ENCODE peak calls at places on chromosomes 6 and 20, in nine cellular contexts. U, X, O, C, L, I, B, M and J are unnamed samples.

GRCh38 chr20:62892348-62893304 is 31.0 kb upstream of the TCFL5 start:
- DNase-seq in I (no peak), L (no peak), U (no peak), B (no peak), M (peak; percentile 21), X (no peak), O (no peak), C (no peak), J (no peak)

GRCh38 chr20:37396520-37397075 is 50.7 kb downstream of the SRC start:
- DNase-seq in I (no peak), B (no peak), O (no peak), X (no peak), C (no peak), L (no peak), U (no peak), M (no peak), J (no peak)

GRCh38 chr20:33046412-33046811 is 7.3 kb upstream of the BPIFB3 start:
- DNase-seq in B (no peak), C (no peak), O (no peak), I (no peak), M (no peak), X (no peak), U (no peak), L (no peak), J (no peak)

GRCh38 chr6:9397981-9398559 is 962.7 kb upstream of the SLC35B3 start:
- DNase-seq in X (peak; percentile 78), U (no peak), C (no peak), B (no peak), I (peak; percentile 11), O (no peak), M (no peak), L (no peak), J (peak; percentile 9)

GRCh38 chr6:53530346-53530745 is 14.6 kb downstream of the GCLC start:
- DNase-seq in I (no peak), X (peak; percentile 14), B (no peak), L (no peak), O (no peak), C (no peak), U (no peak), M (no peak), J (no peak)

GRCh38 chr20:35395728-35396127 is 16.0 kb downstream of the UQCC1 start:
- DNase-seq in X (no peak), M (no peak), U (no peak), L (no peak), O (no peak), C (no peak), I (no peak), B (no peak), J (peak; percentile 48)

GRCh38 chr20:63980317-63980805 is 571 bp upstream of the PRPF6 start:
- DNase-seq in X (no peak), B (no peak), L (no peak), U (no peak), M (no peak), I (no peak), O (no peak), C (peak; percentile 50), J (no peak)

GRCh38 chr6:3250278-3250677 is 8.5 kb upstream of the PSMG4 start:
- DNase-seq in O (no peak), X (no peak), U (no peak), B (no peak), I (no peak), C (no peak), L (peak; percentile 75), M (no peak), J (no peak)

GRCh38 chr6:150221152-150221551 is 78.3 kb downstream of the PPP1R14C start:
- DNase-seq in M (no peak), U (no peak), O (no peak), I (no peak), B (no peak), L (no peak), X (no peak), C (no peak), J (no peak)

GRCh38 chr20:63487116-63487764 is 11.6 kb downstream of the EEF1A2 start:
- DNase-seq in I (no peak), X (no peak), U (no peak), O (no peak), L (no peak), M (no peak), C (no peak), B (no peak), J (no peak)

GRCh38 chr20:25356294-25356933 is 34.2 kb downstream of the ABHD12 start:
- DNase-seq in X (no peak), O (no peak), U (no peak), I (no peak), C (no peak), L (no peak), B (no peak), M (no peak), J (no peak)

GRCh38 chr6:110523461-110524021 is 47.1 kb upstream of the SLC22A16 start:
- DNase-seq in O (no peak), B (no peak), U (no peak), M (no peak), I (no peak), C (no peak), L (no peak), X (no peak), J (peak; percentile 60)

GRCh38 chr6:15023448-15023847 is 222.4 kb upstream of the JARID2 start:
- DNase-seq in U (no peak), I (no peak), B (no peak), M (no peak), L (no peak), O (no peak), X (no peak), C (no peak), J (no peak)

GRCh38 chr20:43749734-43750294 is 23.0 kb upstream of the GTSF1L start:
- DNase-seq in B (peak; percentile 29), M (peak; percentile 96), I (peak; percentile 85), U (peak; percentile 30), X (peak; percentile 49), L (peak; percentile 83), C (peak; percentile 48), O (peak; percentile 30), J (peak; percentile 37)

GRCh38 chr6:111427341-111428116 is 55.5 kb downstream of the REV3L start:
- DNase-seq in U (no peak), C (peak; percentile 85), L (no peak), O (no peak), X (peak; percentile 32), M (no peak), B (no peak), I (no peak), J (peak; percentile 90)

GRCh38 chr6:87722831-87723726 is 21.0 kb upstream of the AKIRIN2 start:
- DNase-seq in M (peak; percentile 82), L (no peak), C (peak; percentile 92), O (no peak), I (peak; percentile 41), X (peak; percentile 54), B (peak; percentile 75), U (no peak), J (peak; percentile 51)

GRCh38 chr20:46099491-46100287 is 9.9 kb upstream of the NCOA5 start:
- DNase-seq in M (peak; percentile 91), L (no peak), B (no peak), X (no peak), I (peak; percentile 42), U (no peak), C (no peak), O (no peak), J (peak; percentile 19)

GRCh38 chr6:8860671-8861070 is 425.3 kb upstream of the SLC35B3 start:
- DNase-seq in U (no peak), I (no peak), L (no peak), C (no peak), M (no peak), X (no peak), B (no peak), O (no peak), J (no peak)

GRCh38 chr6:158143700-158144099 is 24.4 kb downstream of the SERAC1 start:
- DNase-seq in U (no peak), I (no peak), X (no peak), O (no peak), M (no peak), B (no peak), L (no peak), C (peak; percentile 48), J (no peak)

DNA sequence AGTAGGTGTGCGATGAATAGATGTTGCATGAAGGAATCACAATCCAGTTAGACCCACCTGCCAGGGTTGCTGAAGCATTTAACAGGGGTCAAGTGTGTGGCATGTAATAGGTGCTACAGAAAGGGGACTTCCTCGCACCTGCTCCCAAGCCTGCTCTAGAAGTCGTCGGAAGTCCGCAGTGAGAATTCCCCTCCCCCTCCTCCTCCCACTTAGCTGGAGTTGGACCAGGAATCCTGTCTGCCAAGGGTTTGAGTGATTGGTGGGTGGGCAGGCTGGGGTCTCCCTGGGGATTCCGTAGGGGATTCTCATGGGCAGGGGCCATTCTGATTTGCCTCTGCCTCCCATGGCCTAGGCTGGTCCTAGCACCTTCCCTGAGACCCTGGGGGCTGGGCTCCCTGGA is 10.3 kb downstream of the SCRT2 start:
- DNase-seq in O (no peak), B (no peak), M (peak; percentile 41), L (no peak), U (no peak), X (no peak), C (no peak), I (no peak), J (no peak)
- H3K27me3 ChIP-seq in O (peaks cover 89% of the 10 kb centered on the region), B (no peaks in the 10 kb centered on the region), M (peaks cover 96% of the 10 kb centered on the region), L (peaks cover 52% of the 10 kb centered on the region), U (no peaks in the 10 kb centered on the region), X (peaks cover 15% of the 10 kb centered on the region), C (peaks cover 68% of the 10 kb centered on the region), I (peaks cover 87% of the 10 kb centered on the region), J (peaks cover 61% of the 10 kb centered on the region)

GRCh38 chr6:37145443-37145842 is 24.5 kb upstream of the PIM1 start:
- DNase-seq in X (no peak), L (no peak), I (no peak), U (no peak), B (no peak), O (no peak), M (no peak), C (no peak), J (no peak)
- H3K4me1 ChIP-seq in X (no peaks in the 10 kb centered on the region), L (peaks cover 31% of the 10 kb centered on the region), I (peaks cover 10% of the 10 kb centered on the region), U (peaks cover 9% of the 10 kb centered on the region), B (no peaks in the 10 kb centered on the region), O (no peaks in the 10 kb centered on the region), M (no peaks in the 10 kb centered on the region), C (peaks cover 93% of the 10 kb centered on the region), J (no peaks in the 10 kb centered on the region)

GRCh38 chr6:30626484-30627366 is at the start of gene ATAT1:
- DNase-seq in O (peak; percentile 83), C (peak; percentile 88), I (peak; percentile 96), M (peak; percentile 97), U (peak; percentile 84), B (peak; percentile 70), X (peak; percentile 87), L (peak; percentile 96), J (peak; percentile 89)
- TF ChIP-seq POLR2A in O (peak; percentile 57), C (peak; percentile 88), I (peak; percentile 83), M (no peak), U (peak; percentile 58), B (peak; percentile 60), X (peak; percentile 71), L (peak; percentile 40), J (peak; percentile 97)

GRCh38 chr20:2418388-2418787 is 37.7 kb downstream of the TGM6 start:
- DNase-seq in C (no peak), B (no peak), M (no peak), X (no peak), U (no peak), L (no peak), I (no peak), O (no peak), J (no peak)
- H3K27me3 ChIP-seq in C (no peaks in the 10 kb centered on the region), B (no peaks in the 10 kb centered on the region), M (peaks cover 31% of the 10 kb centered on the region), X (no peaks in the 10 kb centered on the region), U (no peaks in the 10 kb centered on the region), L (no peaks in the 10 kb centered on the region), I (peaks cover 17% of the 10 kb centered on the region), O (no peaks in the 10 kb centered on the region), J (peaks cover 2% of the 10 kb centered on the region)